ENCODE peak calls at places on chromosomes 11 and 22, in six cellular contexts. O, Y, M, D, Z and L are unnamed samples.

GRCh38 chr11:46612326-46612725 is 4.7 kb downstream of the HARBI1 start:
- DNase-seq in O (no peak), Y (no peak), M (no peak), D (no peak), Z (no peak), L (no peak)

GRCh38 chr11:71489311-71490043 is 36.5 kb downstream of the NADSYN1 start:
- DNase-seq in O (peak; percentile 62), Y (no peak), M (no peak), D (peak; percentile 27), Z (no peak), L (peak; percentile 31)

GRCh38 chr11:113730887-113731726 is 25.0 kb upstream of the TMPRSS5 start:
- DNase-seq in O (peak; percentile 72), Y (no peak), M (peak; percentile 79), D (peak; percentile 73), Z (peak; percentile 43), L (peak; percentile 63)

GRCh38 chr11:46489668-46490560 is 98.3 kb upstream of the CHRM4 start:
- DNase-seq in O (peak; percentile 70), Y (peak; percentile 31), M (peak; percentile 65), D (peak; percentile 14), Z (peak; percentile 38), L (peak; percentile 67)

GRCh38 chr22:41801147-41801819 is 804 bp downstream of the CCDC134 start:
- DNase-seq in O (no peak), Y (no peak), M (no peak), D (no peak), Z (no peak), L (no peak)

GRCh38 chr22:50250555-50251471 is at the start of gene HDAC10:
- DNase-seq in O (peak; percentile 73), Y (peak; percentile 71), M (peak; percentile 91), D (peak; percentile 63), Z (peak; percentile 81), L (peak; percentile 75)

GRCh38 chr11:125165111-125165663 is 636 bp downstream of the PKNOX2 start:
- DNase-seq in O (peak; percentile 33), Y (no peak), M (peak; percentile 66), D (no peak), Z (peak; percentile 7), L (peak; percentile 54)

GRCh38 chr11:73866095-73866579 is 10.5 kb downstream of the COA4 start:
- DNase-seq in O (peak; percentile 74), Y (no peak), M (no peak), D (no peak), Z (peak; percentile 85), L (peak; percentile 91)

GRCh38 chr11:3137486-3138177 is 27.5 kb downstream of the OSBPL5 start:
- DNase-seq in O (no peak), Y (no peak), M (no peak), D (no peak), Z (no peak), L (no peak)

GRCh38 chr11:14229472-14229871 is 129.5 kb downstream of the RRAS2 start:
- DNase-seq in O (no peak), Y (no peak), M (no peak), D (no peak), Z (no peak), L (no peak)

GRCh38 chr11:118921929-118922744 is 3.6 kb downstream of the BCL9L start:
- DNase-seq in O (peak; percentile 89), Y (no peak), M (peak; percentile 85), D (peak; percentile 59), Z (peak; percentile 68), L (peak; percentile 66)

GRCh38 chr22:40310081-40310770 is 36.1 kb upstream of the ADSL start:
- DNase-seq in O (peak; percentile 36), Y (no peak), M (no peak), D (no peak), Z (peak; percentile 72), L (peak; percentile 87)

GRCh38 chr22:38336699-38337098 is 19.5 kb upstream of the CSNK1E start:
- DNase-seq in O (no peak), Y (no peak), M (no peak), D (no peak), Z (no peak), L (no peak)

GRCh38 chr22:27438271-27438980 is 363.1 kb downstream of the MN1 start:
- DNase-seq in O (no peak), Y (no peak), M (no peak), D (no peak), Z (peak; percentile 15), L (peak; percentile 36)

GRCh38 chr11:75485742-75486141 is 40.0 kb downstream of the GDPD5 start:
- DNase-seq in O (no peak), Y (no peak), M (no peak), D (no peak), Z (no peak), L (no peak)

GRCh38 chr11:118609380-118610219 is 2.2 kb downstream of the PHLDB1 start:
- DNase-seq in O (peak; percentile 42), Y (no peak), M (no peak), D (no peak), Z (no peak), L (peak; percentile 52)

GRCh38 chr11:44016129-44016528 is 31.7 kb upstream of the ACCSL start:
- DNase-seq in O (peak; percentile 78), Y (no peak), M (no peak), D (no peak), Z (peak; percentile 69), L (peak; percentile 72)

GRCh38 chr11:114811971-114812370 is 133.6 kb downstream of the NXPE2 start:
- DNase-seq in O (no peak), Y (no peak), M (no peak), D (no peak), Z (no peak), L (no peak)

GRCh38 chr11:83124631-83125424 is 32.1 kb upstream of the PCF11 start:
- DNase-seq in O (no peak), Y (no peak), M (no peak), D (peak; percentile 21), Z (no peak), L (no peak)

GRCh38 chr11:46281374-46281831 is 3.9 kb downstream of the CREB3L1 start:
- DNase-seq in O (peak; percentile 59), Y (no peak), M (no peak), D (no peak), Z (peak; percentile 45), L (peak; percentile 31)

GRCh38 chr11:16959528-16960100 is 54.6 kb downstream of the PLEKHA7 start:
- DNase-seq in O (no peak), Y (no peak), M (no peak), D (no peak), Z (no peak), L (no peak)

GRCh38 chr11:65615950-65616574 is 486 bp downstream of the PCNX3 start:
- DNase-seq in O (no peak), Y (no peak), M (peak; percentile 58), D (no peak), Z (no peak), L (peak; percentile 21)

GRCh38 chr11:57777969-57778317 is 16.3 kb downstream of the CTNND1 start:
- DNase-seq in O (peak; percentile 55), Y (no peak), M (no peak), D (peak; percentile 63), Z (no peak), L (no peak)

GRCh38 chr11:112195906-112196305 is 20.6 kb downstream of the BCO2 start:
- DNase-seq in O (no peak), Y (no peak), M (no peak), D (peak; percentile 66), Z (no peak), L (no peak)

GRCh38 chr22:16915711-16916110 is 90.5 kb upstream of the XKR3 start:
- DNase-seq in O (no peak), Y (no peak), M (no peak), D (no peak), Z (no peak), L (no peak)

GRCh38 chr11:104663190-104664140 is 234.8 kb downstream of the CASP12 start:
- DNase-seq in O (no peak), Y (no peak), M (no peak), D (no peak), Z (peak; percentile 30), L (no peak)

GRCh38 chr11:70297341-70297740 is 26.9 kb downstream of the PPFIA1 start:
- DNase-seq in O (no peak), Y (no peak), M (no peak), D (peak; percentile 21), Z (peak; percentile 36), L (no peak)

GRCh38 chr11:68212421-68213134 is 518 bp downstream of the KMT5B start:
- DNase-seq in O (peak; percentile 82), Y (peak; percentile 8), M (peak; percentile 87), D (peak; percentile 42), Z (peak; percentile 79), L (peak; percentile 78)

GRCh38 chr22:49768961-49769690 is 58.5 kb downstream of the BRD1 start:
- DNase-seq in O (peak; percentile 61), Y (no peak), M (no peak), D (no peak), Z (peak; percentile 15), L (peak; percentile 40)

GRCh38 chr22:19197997-19198865 is 19.7 kb upstream of the SLC25A1 start:
- DNase-seq in O (no peak), Y (no peak), M (no peak), D (no peak), Z (no peak), L (no peak)

GRCh38 chr11:125173027-125173426 is 8.5 kb downstream of the PKNOX2 start:
- DNase-seq in O (no peak), Y (no peak), M (no peak), D (no peak), Z (no peak), L (no peak)

GRCh38 chr22:48840112-48840949 is 987.3 kb downstream of the BRD1 start:
- DNase-seq in O (no peak), Y (no peak), M (no peak), D (no peak), Z (no peak), L (no peak)

GRCh38 chr11:69173925-69174591 is 18.3 kb downstream of the SMIM38 start:
- DNase-seq in O (peak; percentile 36), Y (no peak), M (no peak), D (no peak), Z (no peak), L (peak; percentile 60)

GRCh38 chr11:117792241-117792640 is 4.8 kb downstream of the DSCAML1 start:
- DNase-seq in O (no peak), Y (no peak), M (no peak), D (no peak), Z (no peak), L (no peak)